ENCODE peak calls at places on chromosomes 11 and 22, in four cellular contexts. Y is heart left ventricle, F is kidney, C is upper lobe of right lung. X is an unnamed sample.

GRCh38 chr11:79453617-79454016 is 12.8 kb upstream of the TENM4 start:
- DNase-seq in Y (no peak), F (no peak), C (no peak), X (no peak)

GRCh38 chr11:101860694-101861371 is 54.0 kb upstream of the CEP126 start:
- DNase-seq in Y (peak), F (peak), C (peak), X (peak)

GRCh38 chr11:106468091-106468490 is 390.6 kb downstream of the AASDHPPT start:
- DNase-seq in Y (no peak), F (no peak), C (no peak), X (no peak)

GRCh38 chr11:129384415-129384814 is 8.8 kb downstream of the BARX2 start:
- DNase-seq in Y (no peak), F (no peak), C (no peak), X (no peak)

GRCh38 chr11:62466444-62466843 is 47.6 kb downstream of the SCGB1A1 start:
- DNase-seq in Y (no peak), F (no peak), C (no peak), X (no peak)

GRCh38 chr11:82229346-82229745 is 504.3 kb downstream of the FAM181B start:
- DNase-seq in Y (no peak), F (no peak), C (no peak), X (peak)

GRCh38 chr11:96748639-96749370 is 359.0 kb downstream of the JRKL start:
- DNase-seq in Y (no peak), F (no peak), C (no peak), X (no peak)

GRCh38 chr11:109853156-109853776 is 239.9 kb upstream of the ZC3H12C start:
- DNase-seq in Y (no peak), F (no peak), C (no peak), X (peak)

GRCh38 chr11:5380740-5381342 is 2.8 kb upstream of the OR51M1 start:
- DNase-seq in Y (peak), F (no peak), C (no peak), X (peak)

GRCh38 chr11:70194792-70195791 is 8.0 kb upstream of the FADD start:
- DNase-seq in Y (no peak), F (peak), C (no peak), X (no peak)

GRCh38 chr11:73192272-73192671 is 25.8 kb upstream of the P2RY2 start:
- DNase-seq in Y (no peak), F (peak), C (peak), X (no peak)

GRCh38 chr11:3822312-3822711 is 14.0 kb downstream of the PGAP2 start:
- DNase-seq in Y (peak), F (no peak), C (no peak), X (no peak)

GRCh38 chr11:18705651-18706281 is 7.2 kb downstream of the TMEM86A start:
- DNase-seq in Y (peak), F (peak), C (peak), X (no peak)

GRCh38 chr11:103332409-103332808 is 223.2 kb downstream of the DYNC2H1 start:
- DNase-seq in Y (no peak), F (no peak), C (no peak), X (no peak)

GRCh38 chr22:30426395-30427353 is 1.1 kb downstream of the MTFP1 start:
- DNase-seq in Y (peak), F (peak), C (peak), X (peak)

GRCh38 chr11:63321723-63322122 is 47.9 kb upstream of the SLC22A9 start:
- DNase-seq in Y (no peak), F (no peak), C (no peak), X (no peak)

GRCh38 chr11:104618949-104619348 is 279.3 kb downstream of the CASP12 start:
- DNase-seq in Y (no peak), F (no peak), C (no peak), X (no peak)

GRCh38 chr11:116194156-116194904 is 578.5 kb downstream of the BUD13 start:
- DNase-seq in Y (no peak), F (no peak), C (no peak), X (no peak)
- H3K4me3 ChIP-seq in Y (peak), F (peak), C (peak), X (no peak)

DNA sequence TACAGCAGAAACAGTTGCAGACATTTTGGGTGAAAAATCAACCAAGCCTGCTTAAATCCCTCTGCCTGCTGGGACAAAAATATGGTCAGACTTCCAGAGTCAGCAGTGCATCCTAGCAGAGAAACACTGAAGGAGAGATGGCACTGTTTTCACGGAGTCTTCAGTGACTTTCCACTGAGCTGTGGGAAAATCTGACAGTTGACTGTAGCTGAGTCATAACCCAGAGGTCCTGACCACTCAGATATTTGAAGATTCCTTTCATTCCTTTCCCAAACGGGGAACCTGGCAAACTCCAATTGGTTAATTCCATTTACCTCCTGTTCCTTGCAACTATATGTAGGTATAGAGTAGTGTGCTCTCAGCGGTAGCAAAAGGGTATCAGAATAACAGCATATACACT is 20.9 kb upstream of the UPB1 start:
- DNase-seq in Y (no peak), F (no peak), C (no peak), X (no peak)
- TF ChIP-seq CTCF in Y (no peak), F (no peak), C (no peak), X (no peak)

DNA sequence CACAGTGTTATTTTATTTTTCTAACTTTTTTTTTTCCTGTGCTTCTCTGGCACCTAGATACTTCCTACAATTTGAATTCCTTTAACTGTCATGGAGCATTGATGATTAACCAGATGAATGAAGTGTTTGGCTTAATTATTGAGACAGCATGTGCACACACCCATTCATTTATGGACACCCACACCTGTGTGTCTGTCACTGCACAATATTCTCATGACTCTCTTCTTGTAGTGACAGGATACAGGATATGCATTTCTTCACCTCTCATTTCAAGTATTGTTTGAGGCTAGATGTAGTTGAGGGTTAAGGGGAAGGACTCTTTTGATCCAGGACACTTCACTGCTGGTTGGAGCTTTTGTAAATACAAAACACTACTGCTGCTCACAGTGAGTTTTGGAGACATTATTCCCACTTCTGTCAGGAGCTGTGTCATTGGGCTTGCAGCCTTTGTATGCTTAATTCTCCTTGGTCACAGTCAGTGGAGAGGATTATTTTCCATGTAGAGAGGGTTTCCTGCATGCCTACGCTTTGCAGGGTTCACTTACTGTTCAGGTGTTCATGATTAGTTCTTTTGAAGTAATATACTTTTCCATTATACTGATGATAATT is 33.5 kb downstream of the SPECC1L start:
- DNase-seq in Y (no peak), F (no peak), C (no peak), X (no peak)
- H3K4me3 ChIP-seq in Y (no peak), F (no peak), C (no peak), X (no peak)

DNA sequence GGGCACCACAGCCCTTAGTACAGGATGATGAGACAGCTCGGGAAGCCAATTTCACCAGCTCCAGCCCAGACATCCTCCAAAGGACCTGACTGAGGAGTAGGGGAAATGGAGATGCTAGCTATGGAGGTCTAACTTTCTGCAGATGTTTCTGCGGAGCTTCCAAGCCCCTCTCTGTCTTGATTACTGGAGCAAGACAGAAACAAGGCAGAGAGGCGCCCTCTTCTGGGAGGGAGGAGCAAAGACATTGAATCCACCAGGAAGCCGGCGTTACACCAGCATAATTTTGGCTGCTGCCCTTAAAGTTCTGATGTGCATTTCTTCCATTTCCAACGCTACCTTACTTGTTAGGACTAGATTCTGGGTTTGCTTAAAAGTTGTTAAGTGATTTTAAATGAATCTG is 107.3 kb upstream of the HSD17B12 start:
- DNase-seq in Y (no peak), F (no peak), C (no peak), X (peak)
- TF ChIP-seq CTCF in Y (peak), F (peak), C (peak), X (peak)

GRCh38 chr22:36463783-36464184 is 17.7 kb downstream of the TXN2 start:
- DNase-seq in Y (peak), F (peak), C (peak), X (no peak)

GRCh38 chr22:36464715-36465231 is 16.7 kb downstream of the TXN2 start:
- DNase-seq in Y (no peak), F (no peak), C (no peak), X (no peak)

GRCh38 chr22:36466258-36466657 is 15.2 kb downstream of the TXN2 start:
- DNase-seq in Y (no peak), F (no peak), C (no peak), X (no peak)

GRCh38 chr22:36467042-36467810 is 14.2 kb downstream of the TXN2 start:
- DNase-seq in Y (peak), F (no peak), C (no peak), X (no peak)

GRCh38 chr22:36465232-36466021 is 16.0 kb downstream of the TXN2 start:
- DNase-seq in Y (peak), F (peak), C (peak), X (no peak)
- H3K4me3 ChIP-seq in Y (no peak), F (no peak), C (no peak), X (no peak)

GRCh38 chr11:45922425-45923082 is at the start of gene LARGE2:
- DNase-seq in Y (no peak), F (peak), C (peak), X (no peak)
- TF ChIP-seq CTCF in Y (no peak), F (no peak), C (no peak), X (no peak)

DNA sequence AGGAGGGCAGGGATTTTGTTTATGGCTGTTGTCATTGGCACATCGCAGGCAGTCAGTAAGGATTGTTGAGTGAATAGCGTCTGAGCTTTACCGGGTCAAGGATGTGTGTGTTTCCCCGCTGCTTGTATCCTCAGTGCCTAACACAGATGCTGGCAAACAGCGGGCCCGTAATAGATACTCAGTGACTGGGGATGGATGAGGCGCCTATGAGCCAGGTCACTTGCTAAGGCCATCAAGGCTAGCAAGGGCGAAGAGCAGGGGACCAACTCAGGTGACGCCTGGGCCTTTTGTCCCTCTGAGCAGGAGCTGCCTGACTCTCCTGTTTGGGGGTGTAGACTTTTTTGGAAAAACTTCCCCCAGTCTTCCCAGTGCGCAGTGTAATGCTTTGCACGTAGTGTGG is 118.1 kb downstream of the HIPK3 start:
- DNase-seq in Y (no peak), F (no peak), C (no peak), X (no peak)
- H3K4me3 ChIP-seq in Y (peak), F (no peak), C (no peak), X (no peak)

GRCh38 chr22:39300198-39300830 is 19.1 kb downstream of the RPL3 start:
- DNase-seq in Y (peak), F (no peak), C (peak), X (peak)
- TF ChIP-seq CTCF in Y (no peak), F (no peak), C (no peak), X (no peak)

X was measured in GM12865.